ENCODE peak calls at places on chromosomes 5 and 9, in four cellular contexts. P is HepG2, D is K562, C is H1. T is an unnamed sample.

GRCh38 chr5:131718487-131719014 is 78.3 kb downstream of the FNIP1 start:
- DNase-seq in C (no peak), P (no peak), D (no peak), T (no peak)

GRCh38 chr5:95761771-95762680 is 30.9 kb downstream of the RHOBTB3 start:
- DNase-seq in C (no peak), P (no peak), D (no peak), T (peak; percentile 34)

GRCh38 chr5:98827161-98827560 is 53.7 kb downstream of the RGMB start:
- DNase-seq in C (no peak), P (peak; percentile 32), D (peak; percentile 38), T (peak; percentile 49)

GRCh38 chr9:92947268-92948031 is at the start of gene FGD3:
- DNase-seq in D (no peak), C (peak; percentile 68), P (no peak), T (no peak)

GRCh38 chr5:73280821-73281746 is 108.1 kb downstream of the TMEM174 start:
- DNase-seq in D (no peak), C (no peak), P (no peak), T (peak; percentile 99)

GRCh38 chr9:101727621-101728524 is 10.6 kb downstream of the GRIN3A start:
- DNase-seq in D (peak; percentile 31), C (no peak), P (peak; percentile 24), T (no peak)

GRCh38 chr5:14871573-14872069 is at the start of gene ANKH:
- DNase-seq in P (peak; percentile 51), D (peak; percentile 89), C (peak; percentile 68), T (peak; percentile 62)

GRCh38 chr9:33227741-33228140 is 12.2 kb upstream of the SPINK4 start:
- DNase-seq in C (no peak), D (no peak), P (no peak), T (no peak)

GRCh38 chr5:78659114-78659513 is 10.5 kb upstream of the LHFPL2 start:
- DNase-seq in D (no peak), P (no peak), C (no peak), T (no peak)

GRCh38 chr9:35114921-35115341 is 731 bp downstream of the ATOSB start:
- DNase-seq in P (no peak), C (peak; percentile 54), D (no peak), T (peak; percentile 47)

GRCh38 chr9:18437315-18438200 is 36.4 kb upstream of the ADAMTSL1 start:
- DNase-seq in C (no peak), D (no peak), P (peak; percentile 9), T (peak; percentile 89)

GRCh38 chr9:15416880-15417279 is 5.8 kb upstream of the SNAPC3 start:
- DNase-seq in C (peak; percentile 53), P (peak; percentile 56), D (peak; percentile 28), T (peak; percentile 43)

GRCh38 chr9:94938384-94938783 is 211.9 kb downstream of the AOPEP start:
- DNase-seq in P (no peak), C (no peak), D (no peak), T (no peak)

GRCh38 chr9:83986765-83987401 is 6.3 kb downstream of the RMI1 start:
- DNase-seq in C (no peak), P (peak; percentile 80), D (no peak), T (no peak)

GRCh38 chr5:81233080-81233634 is at the start of gene CKMT2:
- DNase-seq in P (peak; percentile 33), D (no peak), C (peak; percentile 93), T (peak; percentile 50)

GRCh38 chr5:81232449-81233079 is 558 bp upstream of the CKMT2 start:
- DNase-seq in D (no peak), P (peak; percentile 13), C (peak; percentile 53), T (no peak)

GRCh38 chr5:81234801-81235200 is 1.7 kb downstream of the CKMT2 start:
- DNase-seq in C (no peak), D (no peak), P (no peak), T (no peak)

GRCh38 chr5:81234299-81234698 is 1.2 kb downstream of the CKMT2 start:
- DNase-seq in P (no peak), C (no peak), D (no peak), T (no peak)

DNA sequence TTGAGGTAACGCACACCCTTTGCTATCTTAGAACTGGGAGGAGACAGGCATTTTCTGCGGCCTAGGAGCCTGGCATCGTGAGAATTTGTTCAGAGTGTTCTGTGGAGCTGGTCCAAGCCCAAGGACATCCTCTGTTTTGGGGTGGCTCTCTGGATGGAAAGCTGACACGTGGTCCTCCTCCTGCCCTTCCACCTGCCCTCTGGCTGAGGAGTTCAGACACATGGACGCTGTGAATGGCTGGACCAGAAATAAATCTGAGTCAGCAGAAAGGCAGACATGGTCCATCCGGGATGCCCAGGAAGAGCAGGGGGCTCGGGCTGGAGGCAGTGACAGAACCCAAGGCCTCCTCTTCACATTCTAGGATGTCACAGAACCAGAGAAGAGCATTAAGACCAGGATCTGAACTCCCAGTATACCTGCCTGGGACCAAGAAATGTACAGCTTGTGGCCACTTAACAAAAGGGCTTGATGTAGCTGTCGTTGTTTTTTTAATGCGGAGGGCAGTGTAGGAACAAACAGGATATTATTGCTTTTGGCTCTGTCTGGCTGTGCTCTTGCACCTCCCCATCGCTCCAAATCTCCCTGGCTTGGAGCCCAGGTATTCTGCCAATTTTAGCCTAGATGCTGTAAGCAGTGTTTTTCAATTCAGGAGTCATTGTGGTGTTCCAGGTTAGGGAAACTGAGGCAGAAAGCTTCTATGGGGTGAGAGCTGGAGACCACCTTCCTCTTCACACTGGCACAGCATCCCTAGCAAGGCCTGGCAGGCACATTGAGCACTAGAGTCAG is 2.4 kb downstream of the CKMT2 start:
- DNase-seq in C (no peak), P (no peak), D (no peak), T (peak; percentile 4)
- TF ChIP-seq POLR2AphosphoS5 in C (no peak), P (no peak), D (no peak), T (no peak)

GRCh38 chr5:135035678-135036030 is 1.6 kb upstream of the PITX1 start:
- DNase-seq in D (no peak), C (no peak), P (no peak), T (no peak)

GRCh38 chr5:135034963-135035677 is 1.1 kb upstream of the PITX1 start:
- DNase-seq in C (no peak), P (no peak), D (no peak), T (no peak)

GRCh38 chr5:135033866-135034185 is 202 bp downstream of the PITX1 start:
- DNase-seq in P (no peak), C (no peak), D (no peak), T (no peak)

GRCh38 chr5:135033026-135033861 is 784 bp downstream of the PITX1 start:
- DNase-seq in P (peak; percentile 18), C (peak; percentile 72), D (peak; percentile 71), T (peak; percentile 30)

GRCh38 chr5:135034186-135034962 is at the start of gene PITX1:
- DNase-seq in C (peak; percentile 80), D (peak; percentile 93), P (peak; percentile 52), T (no peak)
- TF ChIP-seq JUN in C (no peak), D (no peak), P (no peak), T (no peak)

GRCh38 chr5:149040421-149040820 is 22.4 kb downstream of the SH3TC2 start:
- DNase-seq in D (no peak), P (no peak), C (no peak), T (peak; percentile 83)
- H3K9ac ChIP-seq in D (no peak overlapping the region), P (no peak overlapping the region), C (no peak overlapping the region), T (peak overlapping the region; percentile 6)

GRCh38 chr9:38641985-38642864 is 21.8 kb upstream of the ANKRD18A start:
- DNase-seq in D (peak; percentile 12), C (peak; percentile 72), P (peak; percentile 17), T (peak; percentile 36)
- TF ChIP-seq POLR2AphosphoS5 in D (no peak), C (no peak), P (no peak), T (no peak)

GRCh38 chr5:1726469-1726865 is 73.2 kb downstream of the MRPL36 start:
- DNase-seq in P (no peak), D (no peak), C (peak; percentile 39), T (no peak)
- TF ChIP-seq JUN in P (no peak), D (no peak), C (no peak), T (no peak)

DNA sequence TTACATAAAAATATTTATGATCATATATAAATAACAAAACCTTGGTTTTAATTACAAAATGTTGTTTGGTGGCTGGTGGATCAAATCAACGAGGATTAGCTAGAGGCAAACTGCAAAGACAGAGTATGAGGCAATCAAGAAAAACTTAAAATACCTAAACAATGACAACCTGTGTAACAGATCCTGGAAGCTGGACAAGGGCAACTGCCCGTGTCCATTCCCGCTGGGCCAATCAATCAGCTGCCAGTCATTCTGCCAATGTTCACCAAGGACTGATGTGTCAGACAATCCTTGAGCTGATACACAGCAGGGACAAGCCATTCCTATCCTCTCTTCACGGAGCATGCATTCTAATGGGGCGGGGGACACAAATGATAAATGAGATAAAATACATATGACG is 3.2 kb upstream of the TENT4A start:
- DNase-seq in P (no peak), D (no peak), C (no peak), T (no peak)
- H3K9ac ChIP-seq in P (no peak overlapping the region), D (no peak overlapping the region), C (no peak overlapping the region), T (no peak overlapping the region)

DNA sequence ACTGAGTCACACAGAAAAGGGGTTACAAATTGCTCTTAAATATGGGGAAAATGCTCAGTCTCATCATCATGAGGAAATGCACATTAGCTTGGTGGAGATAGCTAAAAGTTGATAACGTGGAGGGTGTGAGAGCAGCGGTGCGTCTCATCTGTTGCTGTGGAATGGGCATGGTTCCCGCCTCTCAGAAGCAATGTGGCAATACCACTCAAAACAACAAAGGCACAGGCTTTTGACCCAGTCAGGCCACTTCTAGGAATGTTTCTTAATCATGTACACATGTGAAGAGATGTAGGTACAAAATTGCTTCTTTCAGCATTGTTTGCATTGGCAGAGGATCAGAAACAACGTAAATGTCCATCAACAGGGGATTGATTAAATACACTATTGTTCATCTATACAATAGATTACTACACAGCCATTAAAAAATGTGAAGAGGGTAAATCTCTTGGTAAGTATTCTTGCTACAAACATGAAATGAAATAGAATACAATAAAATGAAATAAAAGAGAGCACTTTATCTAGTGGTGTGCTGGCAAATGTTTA is 212.6 kb upstream of the MSX2 start:
- DNase-seq in D (no peak), P (peak; percentile 19), C (no peak), T (no peak)
- TF ChIP-seq POLR2AphosphoS5 in D (no peak), P (no peak), C (no peak), T (no peak)

DNA sequence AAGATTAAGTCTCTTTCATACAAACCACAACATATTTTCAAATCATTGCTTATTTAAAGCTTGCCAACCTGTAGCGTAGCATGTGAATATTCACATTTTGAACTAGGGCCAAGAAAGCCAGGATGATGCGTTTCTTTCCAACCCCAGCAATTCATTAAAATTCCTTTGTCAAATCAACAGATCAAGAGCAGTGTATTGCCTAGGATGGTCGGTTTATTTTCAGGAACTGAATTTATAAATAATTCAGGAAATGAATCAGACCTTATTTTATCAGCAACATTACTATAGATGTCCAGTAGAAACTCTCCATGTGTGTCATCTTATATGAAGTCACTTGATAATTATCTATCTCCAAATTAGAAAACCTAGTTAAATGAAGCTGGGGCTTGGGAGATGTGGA is 13.2 kb upstream of the AUH start:
- DNase-seq in C (no peak), P (no peak), D (no peak), T (peak; percentile 60)
- TF ChIP-seq JUN in C (no peak), P (no peak), D (no peak), T (no peak)